ENCODE peak calls at places on chromosomes 12 and 14, in ten cellular contexts. One of them, this sample, is unnamed.
A peak's percentile ranks its signal among the peaks of the same experiment; 100 is the strongest.

GRCh38 chr14:58717821-58718220 is 80.1 kb downstream of the DACT1 start:
- DNase-seq in central memory CD8-positive, alpha-beta T cell: no peak
- DNase-seq in right cardiac atrium: no peak
- DNase-seq in foreskin melanocyte: no peak
- DNase-seq in brain microvascular endothelial cell: no peak
- DNase-seq in lower leg skin: no peak
- DNase-seq in HuH-7: no peak
- DNase-seq in frontal cortex: no peak
- DNase-seq in left cardiac atrium: no peak
- DNase-seq in erythroblast: no peak
- DNase-seq in this sample: no peak

GRCh38 chr12:76608070-76608469 is 48.5 kb upstream of the OSBPL8 start:
- DNase-seq in central memory CD8-positive, alpha-beta T cell: no peak
- DNase-seq in right cardiac atrium: no peak
- DNase-seq in foreskin melanocyte: no peak
- DNase-seq in brain microvascular endothelial cell: no peak
- DNase-seq in lower leg skin: no peak
- DNase-seq in HuH-7: no peak
- DNase-seq in frontal cortex: no peak
- DNase-seq in left cardiac atrium: no peak
- DNase-seq in erythroblast: no peak
- DNase-seq in this sample: no peak

GRCh38 chr12:104941454-104941853 is 16.6 kb downstream of the SLC41A2 start:
- DNase-seq in central memory CD8-positive, alpha-beta T cell: no peak
- DNase-seq in right cardiac atrium: no peak
- DNase-seq in foreskin melanocyte: no peak
- DNase-seq in brain microvascular endothelial cell: no peak
- DNase-seq in lower leg skin: no peak
- DNase-seq in HuH-7: no peak
- DNase-seq in frontal cortex: no peak
- DNase-seq in left cardiac atrium: no peak
- DNase-seq in erythroblast: no peak
- DNase-seq in this sample: no peak

GRCh38 chr12:103589517-103589916 is 2.4 kb downstream of the STAB2 start:
- DNase-seq in central memory CD8-positive, alpha-beta T cell: no peak
- DNase-seq in right cardiac atrium: no peak
- DNase-seq in foreskin melanocyte: no peak
- DNase-seq in brain microvascular endothelial cell: no peak
- DNase-seq in lower leg skin: no peak
- DNase-seq in HuH-7: no peak
- DNase-seq in frontal cortex: no peak
- DNase-seq in left cardiac atrium: no peak
- DNase-seq in erythroblast: no peak
- DNase-seq in this sample: no peak

GRCh38 chr14:44009642-44010041 is 497.4 kb downstream of the FSCB start:
- DNase-seq in central memory CD8-positive, alpha-beta T cell: no peak
- DNase-seq in right cardiac atrium: no peak
- DNase-seq in foreskin melanocyte: no peak
- DNase-seq in brain microvascular endothelial cell: no peak
- DNase-seq in lower leg skin: no peak
- DNase-seq in HuH-7: no peak
- DNase-seq in frontal cortex: no peak
- DNase-seq in left cardiac atrium: no peak
- DNase-seq in erythroblast: no peak
- DNase-seq in this sample: no peak

GRCh38 chr12:55619352-55620138 is 17.1 kb upstream of the OR10P1 start:
- DNase-seq in central memory CD8-positive, alpha-beta T cell: peak; percentile 42
- DNase-seq in right cardiac atrium: no peak
- DNase-seq in foreskin melanocyte: peak; percentile 89
- DNase-seq in brain microvascular endothelial cell: peak; percentile 94
- DNase-seq in lower leg skin: no peak
- DNase-seq in HuH-7: peak; percentile 59
- DNase-seq in frontal cortex: peak; percentile 69
- DNase-seq in left cardiac atrium: no peak
- DNase-seq in erythroblast: peak; percentile 72
- DNase-seq in this sample: peak; percentile 94

GRCh38 chr12:38152816-38153736 is 163.5 kb upstream of the ALG10B start:
- DNase-seq in central memory CD8-positive, alpha-beta T cell: no peak
- DNase-seq in right cardiac atrium: no peak
- DNase-seq in foreskin melanocyte: no peak
- DNase-seq in brain microvascular endothelial cell: no peak
- DNase-seq in lower leg skin: peak; percentile 81
- DNase-seq in HuH-7: no peak
- DNase-seq in frontal cortex: no peak
- DNase-seq in left cardiac atrium: no peak
- DNase-seq in erythroblast: no peak
- DNase-seq in this sample: no peak

GRCh38 chr14:77457115-77457521 is 283 bp downstream of the VIPAS39 start:
- DNase-seq in central memory CD8-positive, alpha-beta T cell: no peak
- DNase-seq in right cardiac atrium: no peak
- DNase-seq in foreskin melanocyte: no peak
- DNase-seq in brain microvascular endothelial cell: no peak
- DNase-seq in lower leg skin: no peak
- DNase-seq in HuH-7: no peak
- DNase-seq in frontal cortex: no peak
- DNase-seq in left cardiac atrium: no peak
- DNase-seq in erythroblast: no peak
- DNase-seq in this sample: no peak

GRCh38 chr12:119158004-119158776 is 20.5 kb upstream of the HSPB8 start:
- DNase-seq in central memory CD8-positive, alpha-beta T cell: no peak
- DNase-seq in right cardiac atrium: no peak
- DNase-seq in foreskin melanocyte: no peak
- DNase-seq in brain microvascular endothelial cell: no peak
- DNase-seq in lower leg skin: no peak
- DNase-seq in HuH-7: no peak
- DNase-seq in frontal cortex: no peak
- DNase-seq in left cardiac atrium: no peak
- DNase-seq in erythroblast: no peak
- DNase-seq in this sample: no peak

GRCh38 chr12:25694072-25694471 is 141.0 kb upstream of the LMNTD1 start:
- DNase-seq in central memory CD8-positive, alpha-beta T cell: no peak
- DNase-seq in right cardiac atrium: peak; percentile 62
- DNase-seq in foreskin melanocyte: peak; percentile 95
- DNase-seq in brain microvascular endothelial cell: peak; percentile 96
- DNase-seq in lower leg skin: no peak
- DNase-seq in HuH-7: no peak
- DNase-seq in frontal cortex: peak; percentile 12
- DNase-seq in left cardiac atrium: peak; percentile 55
- DNase-seq in erythroblast: no peak
- DNase-seq in this sample: no peak

GRCh38 chr12:59403259-59403932 is 192.4 kb upstream of the SLC16A7 start:
- DNase-seq in central memory CD8-positive, alpha-beta T cell: no peak
- DNase-seq in right cardiac atrium: peak; percentile 11
- DNase-seq in foreskin melanocyte: peak; percentile 60
- DNase-seq in brain microvascular endothelial cell: peak; percentile 76
- DNase-seq in lower leg skin: no peak
- DNase-seq in HuH-7: peak; percentile 20
- DNase-seq in frontal cortex: peak; percentile 17
- DNase-seq in left cardiac atrium: no peak
- DNase-seq in erythroblast: peak; percentile 45
- DNase-seq in this sample: peak; percentile 82

GRCh38 chr12:69112616-69113015 is 126.8 kb upstream of the CPSF6 start:
- DNase-seq in central memory CD8-positive, alpha-beta T cell: no peak
- DNase-seq in right cardiac atrium: no peak
- DNase-seq in foreskin melanocyte: no peak
- DNase-seq in brain microvascular endothelial cell: no peak
- DNase-seq in lower leg skin: no peak
- DNase-seq in HuH-7: no peak
- DNase-seq in frontal cortex: no peak
- DNase-seq in left cardiac atrium: no peak
- DNase-seq in erythroblast: no peak
- DNase-seq in this sample: no peak

GRCh38 chr12:89775336-89776005 is 66.8 kb upstream of the ATP2B1 start:
- DNase-seq in central memory CD8-positive, alpha-beta T cell: no peak
- DNase-seq in right cardiac atrium: no peak
- DNase-seq in foreskin melanocyte: peak; percentile 21
- DNase-seq in brain microvascular endothelial cell: no peak
- DNase-seq in lower leg skin: no peak
- DNase-seq in HuH-7: peak; percentile 39
- DNase-seq in frontal cortex: no peak
- DNase-seq in left cardiac atrium: no peak
- DNase-seq in erythroblast: no peak
- DNase-seq in this sample: no peak

GRCh38 chr14:30210630-30211029 is 283.0 kb upstream of the PRKD1 start:
- DNase-seq in central memory CD8-positive, alpha-beta T cell: no peak
- DNase-seq in right cardiac atrium: no peak
- DNase-seq in foreskin melanocyte: no peak
- DNase-seq in brain microvascular endothelial cell: no peak
- DNase-seq in lower leg skin: no peak
- DNase-seq in HuH-7: no peak
- DNase-seq in frontal cortex: no peak
- DNase-seq in left cardiac atrium: no peak
- DNase-seq in erythroblast: no peak
- DNase-seq in this sample: peak; percentile 35

This sample was measured in cardiac muscle cell.